ENCODE peak calls at places on chromosomes 11 and 22, in five cellular contexts. One of them, this sample, is unnamed.

GRCh38 chr11:125960771-125961170 is 14.9 kb downstream of the VSIG10L2 start:
- DNase-seq in activated B cell treated with CpG ODN at 0.5 μM for 24 hours: no peak
- DNase-seq in endodermal cell: peak
- DNase-seq in astrocyte of the spinal cord: no peak
- DNase-seq in heart right ventricle: no peak
- DNase-seq in this sample: no peak

GRCh38 chr11:65565624-65566453 is 4.4 kb upstream of the ZNRD2 start:
- DNase-seq in endodermal cell: no peak
- DNase-seq in heart right ventricle: no peak
- DNase-seq in activated B cell treated with CpG ODN at 0.5 μM for 24 hours: no peak
- DNase-seq in astrocyte of the spinal cord: no peak
- DNase-seq in this sample: no peak

GRCh38 chr22:46036558-46037408 is 59.8 kb upstream of the WNT7B start:
- DNase-seq in astrocyte of the spinal cord: no peak
- DNase-seq in heart right ventricle: no peak
- DNase-seq in activated B cell treated with CpG ODN at 0.5 μM for 24 hours: no peak
- DNase-seq in endodermal cell: peak
- DNase-seq in this sample: no peak

GRCh38 chr11:68589817-68590216 is 94.5 kb upstream of the GAL start:
- DNase-seq in astrocyte of the spinal cord: no peak
- DNase-seq in heart right ventricle: no peak
- DNase-seq in endodermal cell: no peak
- DNase-seq in activated B cell treated with CpG ODN at 0.5 μM for 24 hours: no peak
- DNase-seq in this sample: no peak

GRCh38 chr11:128548655-128549255 is 38.6 kb downstream of the ETS1 start:
- DNase-seq in endodermal cell: peak
- DNase-seq in heart right ventricle: peak
- DNase-seq in activated B cell treated with CpG ODN at 0.5 μM for 24 hours: peak
- DNase-seq in astrocyte of the spinal cord: no peak
- DNase-seq in this sample: peak

GRCh38 chr22:47171441-47172221 is 409.2 kb downstream of the TBC1D22A start:
- DNase-seq in activated B cell treated with CpG ODN at 0.5 μM for 24 hours: no peak
- DNase-seq in heart right ventricle: peak
- DNase-seq in astrocyte of the spinal cord: no peak
- DNase-seq in endodermal cell: peak
- DNase-seq in this sample: no peak

GRCh38 chr11:57480409-57481137 is 20.2 kb downstream of the RTN4RL2 start:
- DNase-seq in activated B cell treated with CpG ODN at 0.5 μM for 24 hours: peak
- DNase-seq in endodermal cell: peak
- DNase-seq in heart right ventricle: peak
- DNase-seq in astrocyte of the spinal cord: peak
- DNase-seq in this sample: peak

GRCh38 chr11:75777461-75778110 is 9.0 kb downstream of the DGAT2 start:
- DNase-seq in activated B cell treated with CpG ODN at 0.5 μM for 24 hours: no peak
- DNase-seq in astrocyte of the spinal cord: no peak
- DNase-seq in heart right ventricle: no peak
- DNase-seq in endodermal cell: no peak
- DNase-seq in this sample: no peak

GRCh38 chr11:128345316-128345715 is 242.0 kb downstream of the ETS1 start:
- DNase-seq in astrocyte of the spinal cord: no peak
- DNase-seq in endodermal cell: no peak
- DNase-seq in activated B cell treated with CpG ODN at 0.5 μM for 24 hours: no peak
- DNase-seq in heart right ventricle: no peak
- DNase-seq in this sample: no peak

GRCh38 chr22:38144025-38144405 is 33.5 kb upstream of the BAIAP2L2 start:
- DNase-seq in activated B cell treated with CpG ODN at 0.5 μM for 24 hours: no peak
- DNase-seq in endodermal cell: no peak
- DNase-seq in heart right ventricle: no peak
- DNase-seq in astrocyte of the spinal cord: no peak
- DNase-seq in this sample: no peak

GRCh38 chr22:48805516-48805915 is 1022.2 kb downstream of the BRD1 start:
- DNase-seq in heart right ventricle: no peak
- DNase-seq in activated B cell treated with CpG ODN at 0.5 μM for 24 hours: no peak
- DNase-seq in endodermal cell: no peak
- DNase-seq in astrocyte of the spinal cord: no peak
- DNase-seq in this sample: no peak

GRCh38 chr22:27886843-27887151 is 32.3 kb downstream of the PITPNB start:
- DNase-seq in astrocyte of the spinal cord: no peak
- DNase-seq in activated B cell treated with CpG ODN at 0.5 μM for 24 hours: no peak
- DNase-seq in heart right ventricle: no peak
- DNase-seq in endodermal cell: no peak
- DNase-seq in this sample: no peak
- TF ChIP-seq CTCF in astrocyte of the spinal cord: no peak
- TF ChIP-seq CTCF in activated B cell treated with CpG ODN at 0.5 μM for 24 hours: no peak
- TF ChIP-seq CTCF in heart right ventricle: peak
- TF ChIP-seq CTCF in endodermal cell: peak
- TF ChIP-seq CTCF in this sample: peak

DNA sequence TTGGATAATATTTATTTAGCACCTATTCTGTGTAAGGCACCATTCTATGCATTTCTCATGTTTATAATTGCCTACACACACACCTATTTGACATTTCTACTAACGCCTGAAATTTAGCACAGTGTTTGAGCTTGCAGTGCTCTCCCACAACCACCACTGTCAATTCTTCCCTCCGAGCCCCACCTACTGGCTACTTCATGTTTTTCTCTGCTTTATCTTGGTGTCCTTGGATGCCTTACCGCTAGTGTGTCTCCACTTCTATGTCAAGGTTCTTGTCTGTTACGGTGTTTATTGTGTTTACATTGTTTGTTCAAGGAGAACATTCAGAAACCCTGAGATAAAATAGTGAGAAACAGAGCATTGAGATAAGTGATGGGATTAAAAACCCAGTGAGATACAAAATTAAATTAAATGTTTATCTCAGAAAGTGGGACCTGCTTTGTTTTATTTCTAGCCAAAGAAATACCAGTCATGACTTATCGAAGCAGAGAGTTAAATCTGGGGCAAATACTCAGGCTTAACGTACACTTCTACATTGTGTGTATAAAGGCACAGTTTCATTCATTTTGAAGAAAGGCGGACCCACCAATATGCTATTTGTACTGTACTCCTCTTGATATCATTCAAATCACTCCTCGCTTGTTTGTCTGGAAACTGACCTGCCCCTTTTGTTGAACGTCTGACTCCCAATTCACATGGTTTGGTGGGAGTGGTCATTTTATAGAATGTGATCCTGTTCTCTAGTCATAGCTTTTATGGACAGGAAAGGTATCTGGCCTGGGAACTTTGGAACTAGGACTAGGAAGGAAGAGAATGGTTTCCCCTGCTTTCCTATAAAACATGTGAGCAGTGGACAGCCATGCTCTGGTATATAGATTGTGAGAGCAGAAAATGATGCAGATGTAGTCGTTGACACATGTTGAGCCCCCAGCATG is 39.2 kb upstream of the SLC36A4 start:
- DNase-seq in astrocyte of the spinal cord: peak
- DNase-seq in activated B cell treated with CpG ODN at 0.5 μM for 24 hours: no peak
- DNase-seq in heart right ventricle: no peak
- DNase-seq in endodermal cell: peak
- DNase-seq in this sample: no peak
- TF ChIP-seq CTCF in astrocyte of the spinal cord: peak
- TF ChIP-seq CTCF in activated B cell treated with CpG ODN at 0.5 μM for 24 hours: no peak
- TF ChIP-seq CTCF in heart right ventricle: peak
- TF ChIP-seq CTCF in endodermal cell: peak
- TF ChIP-seq CTCF in this sample: peak

GRCh38 chr11:67372993-67373915 is at the start of gene CLCF1:
- DNase-seq in heart right ventricle: peak
- DNase-seq in endodermal cell: peak
- DNase-seq in astrocyte of the spinal cord: peak
- DNase-seq in activated B cell treated with CpG ODN at 0.5 μM for 24 hours: peak
- DNase-seq in this sample: peak

GRCh38 chr11:67371199-67371548 is 2.2 kb downstream of the CLCF1 start:
- DNase-seq in heart right ventricle: no peak
- DNase-seq in endodermal cell: no peak
- DNase-seq in astrocyte of the spinal cord: no peak
- DNase-seq in activated B cell treated with CpG ODN at 0.5 μM for 24 hours: no peak
- DNase-seq in this sample: no peak

GRCh38 chr11:67371549-67372231 is 1.7 kb downstream of the CLCF1 start:
- DNase-seq in endodermal cell: peak
- DNase-seq in heart right ventricle: no peak
- DNase-seq in astrocyte of the spinal cord: peak
- DNase-seq in activated B cell treated with CpG ODN at 0.5 μM for 24 hours: no peak
- DNase-seq in this sample: no peak

GRCh38 chr11:67373916-67374570 is 645 bp upstream of the CLCF1 start:
- DNase-seq in astrocyte of the spinal cord: peak
- DNase-seq in endodermal cell: peak
- DNase-seq in heart right ventricle: peak
- DNase-seq in activated B cell treated with CpG ODN at 0.5 μM for 24 hours: peak
- DNase-seq in this sample: no peak

DNA sequence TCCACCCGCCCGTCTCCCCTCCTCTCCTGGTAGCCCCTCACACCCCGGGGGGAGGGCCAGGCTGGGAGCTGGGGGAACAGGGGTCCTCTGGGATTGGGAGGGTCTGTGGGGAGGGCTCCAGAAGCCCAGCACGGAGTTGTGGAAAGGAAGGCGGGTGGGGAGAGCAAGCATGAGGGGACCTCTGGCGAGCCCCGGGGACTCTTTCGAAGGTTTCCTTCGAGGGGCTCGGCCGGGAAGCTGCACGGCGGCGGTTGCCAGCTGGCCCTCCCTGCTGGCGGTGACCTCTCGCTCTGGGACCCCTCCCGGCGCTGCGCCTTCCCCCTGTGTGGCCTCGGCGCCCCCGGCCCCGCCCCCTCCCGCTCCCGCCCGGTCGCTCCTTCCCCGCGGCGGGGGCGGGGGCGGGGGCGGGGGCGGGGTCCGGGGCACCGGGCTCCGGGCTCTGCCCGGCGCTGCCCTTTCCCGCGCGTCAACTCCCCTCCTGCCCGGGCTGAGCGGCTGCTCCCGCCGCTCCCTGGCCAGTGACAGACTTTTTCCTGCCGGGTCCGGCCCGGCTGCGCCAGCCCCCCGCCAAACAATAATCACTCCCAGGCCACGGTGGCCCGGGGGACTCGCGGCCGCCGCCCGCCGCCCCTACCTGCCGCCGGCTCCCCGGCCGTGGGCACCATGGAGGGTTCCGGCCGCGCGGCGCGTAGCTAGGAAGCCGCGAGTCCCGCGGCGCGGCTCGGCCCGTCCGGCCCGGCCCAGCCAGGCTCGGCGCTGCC is 986 bp downstream of the CLCF1 start:
- DNase-seq in heart right ventricle: peak
- DNase-seq in activated B cell treated with CpG ODN at 0.5 μM for 24 hours: no peak
- DNase-seq in endodermal cell: peak
- DNase-seq in astrocyte of the spinal cord: no peak
- DNase-seq in this sample: no peak
- TF ChIP-seq CTCF in heart right ventricle: no peak
- TF ChIP-seq CTCF in activated B cell treated with CpG ODN at 0.5 μM for 24 hours: no peak
- TF ChIP-seq CTCF in endodermal cell: no peak
- TF ChIP-seq CTCF in astrocyte of the spinal cord: no peak
- TF ChIP-seq CTCF in this sample: no peak

GRCh38 chr11:45031912-45032519 is 81.3 kb upstream of the TP53I11 start:
- DNase-seq in endodermal cell: no peak
- DNase-seq in astrocyte of the spinal cord: no peak
- DNase-seq in heart right ventricle: no peak
- DNase-seq in activated B cell treated with CpG ODN at 0.5 μM for 24 hours: no peak
- DNase-seq in this sample: no peak

GRCh38 chr11:45028921-45029680 is 78.4 kb upstream of the TP53I11 start:
- DNase-seq in activated B cell treated with CpG ODN at 0.5 μM for 24 hours: peak
- DNase-seq in astrocyte of the spinal cord: no peak
- DNase-seq in heart right ventricle: peak
- DNase-seq in endodermal cell: peak
- DNase-seq in this sample: no peak

GRCh38 chr11:45026835-45027234 is 76.2 kb upstream of the TP53I11 start:
- DNase-seq in astrocyte of the spinal cord: no peak
- DNase-seq in activated B cell treated with CpG ODN at 0.5 μM for 24 hours: no peak
- DNase-seq in endodermal cell: peak
- DNase-seq in heart right ventricle: peak
- DNase-seq in this sample: no peak

GRCh38 chr11:45027312-45027711 is 76.6 kb upstream of the TP53I11 start:
- DNase-seq in astrocyte of the spinal cord: no peak
- DNase-seq in heart right ventricle: no peak
- DNase-seq in endodermal cell: peak
- DNase-seq in activated B cell treated with CpG ODN at 0.5 μM for 24 hours: no peak
- DNase-seq in this sample: no peak

GRCh38 chr11:45030778-45031177 is 80.1 kb upstream of the TP53I11 start:
- DNase-seq in activated B cell treated with CpG ODN at 0.5 μM for 24 hours: no peak
- DNase-seq in heart right ventricle: no peak
- DNase-seq in endodermal cell: no peak
- DNase-seq in astrocyte of the spinal cord: no peak
- DNase-seq in this sample: no peak
- TF ChIP-seq CTCF in activated B cell treated with CpG ODN at 0.5 μM for 24 hours: no peak
- TF ChIP-seq CTCF in heart right ventricle: no peak
- TF ChIP-seq CTCF in endodermal cell: no peak
- TF ChIP-seq CTCF in astrocyte of the spinal cord: no peak
- TF ChIP-seq CTCF in this sample: no peak

GRCh38 chr11:67239795-67240574 is 26.3 kb upstream of the GRK2 start:
- DNase-seq in activated B cell treated with CpG ODN at 0.5 μM for 24 hours: peak
- DNase-seq in heart right ventricle: peak
- DNase-seq in astrocyte of the spinal cord: peak
- DNase-seq in endodermal cell: peak
- DNase-seq in this sample: peak
- TF ChIP-seq CTCF in activated B cell treated with CpG ODN at 0.5 μM for 24 hours: no peak
- TF ChIP-seq CTCF in heart right ventricle: peak
- TF ChIP-seq CTCF in astrocyte of the spinal cord: peak
- TF ChIP-seq CTCF in endodermal cell: no peak
- TF ChIP-seq CTCF in this sample: no peak

This sample was measured in mesothelial cell of epicardium.